ENCODE peak calls at places on chromosomes 5 and 9, in five cellular contexts. E is stimulated activated CD8-positive, alpha-beta memory T cell treated with anti-CD3 and anti-CD28 coated beads, Interleukin-15, amount 100 ng/mL, for 4 hours; R is AG10803; O is amniotic stem cell; T is HuH-7. I is an unnamed sample.

GRCh38 chr5:120432861-120433260 is 31.2 kb upstream of the PRR16 start:
- DNase-seq in E (no peak), R (no peak), O (no peak), T (no peak), I (no peak)

GRCh38 chr9:133045132-133045531 is 14.3 kb downstream of the GTF3C5 start:
- DNase-seq in E (no peak), R (no peak), O (no peak), T (no peak), I (no peak)

GRCh38 chr5:4156153-4156552 is 560.5 kb downstream of the IRX1 start:
- DNase-seq in E (no peak), R (no peak), O (no peak), T (no peak), I (no peak)

GRCh38 chr5:135208555-135209494 is 174.8 kb upstream of the PITX1 start:
- DNase-seq in E (no peak), R (peak; percentile 93), O (peak; percentile 94), T (no peak), I (peak; percentile 94)

GRCh38 chr5:56164371-56164770 is 68.8 kb downstream of the ANKRD55 start:
- DNase-seq in E (no peak), R (no peak), O (no peak), T (no peak), I (no peak)

GRCh38 chr9:133928248-133928764 is 63.8 kb downstream of the VAV2 start:
- DNase-seq in E (no peak), R (no peak), O (no peak), T (no peak), I (no peak)

GRCh38 chr5:159951387-159951786 is 35.1 kb downstream of the ADRA1B start:
- DNase-seq in E (no peak), R (no peak), O (no peak), T (peak; percentile 45), I (no peak)

GRCh38 chr5:18281947-18282557 is 647.8 kb downstream of the TAF11L14 start:
- DNase-seq in E (no peak), R (peak; percentile 67), O (peak; percentile 4), T (peak; percentile 9), I (peak; percentile 69)

GRCh38 chr5:119328753-119329602 is 26.8 kb upstream of the TNFAIP8 start:
- DNase-seq in E (no peak), R (peak; percentile 78), O (no peak), T (no peak), I (peak; percentile 38)

GRCh38 chr5:72651779-72652178 is 144.6 kb upstream of the ZNF366 start:
- DNase-seq in E (no peak), R (no peak), O (no peak), T (no peak), I (no peak)

GRCh38 chr5:176816791-176817272 is 6.5 kb downstream of the UNC5A start:
- DNase-seq in E (no peak), R (no peak), O (no peak), T (no peak), I (no peak)

GRCh38 chr5:132427285-132428146 is 58.0 kb downstream of the SLC22A5 start:
- DNase-seq in E (peak; percentile 65), R (peak; percentile 37), O (no peak), T (no peak), I (no peak)

GRCh38 chr5:151222769-151223446 is 984 bp downstream of the CCDC69 start:
- DNase-seq in E (no peak), R (no peak), O (no peak), T (no peak), I (no peak)

GRCh38 chr5:95178046-95178651 is 106.7 kb downstream of the MCTP1 start:
- DNase-seq in E (no peak), R (no peak), O (no peak), T (no peak), I (no peak)

GRCh38 chr9:2677927-2678889 is 39.1 kb upstream of the KCNV2 start:
- DNase-seq in E (no peak), R (no peak), O (no peak), T (no peak), I (no peak)

GRCh38 chr9:89475891-89476440 is 21.9 kb downstream of the SEMA4D start:
- DNase-seq in E (no peak), R (no peak), O (no peak), T (no peak), I (no peak)

GRCh38 chr9:5568868-5569267 is 58.5 kb downstream of the PDCD1LG2 start:
- DNase-seq in E (no peak), R (no peak), O (no peak), T (no peak), I (no peak)

GRCh38 chr9:112094948-112095779 is 79.9 kb downstream of the SUSD1 start:
- DNase-seq in E (no peak), R (no peak), O (no peak), T (no peak), I (no peak)